ENCODE peak calls at places on chromosomes 7 and 10, in six cellular contexts. L is activated T-cell treated with anti-CD3 and anti-CD28 coated beads for 4 hours, G is NCI-H446 treated with DMSO at 0.1 percent for 48 hours, E is psoas muscle, C is NCI-H1105 treated with DMSO at 0.1 percent for 48 hours, H is AG04449. N is an unnamed sample.

GRCh38 chr10:76632158-76633051 is 1005.2 kb downstream of the KCNMA1 start:
- DNase-seq in H (no peak), E (no peak), L (no peak), C (peak), G (no peak), N (no peak)

GRCh38 chr10:34780818-34781380 is 34.2 kb downstream of the PARD3 start:
- DNase-seq in L (no peak), G (no peak), E (peak), C (no peak), H (no peak), N (no peak)

GRCh38 chr7:91852263-91852741 is 28.2 kb downstream of the MTERF1 start:
- DNase-seq in G (no peak), H (no peak), L (no peak), E (no peak), C (peak), N (no peak)

GRCh38 chr7:87318741-87319140 is 26.7 kb upstream of the CROT start:
- DNase-seq in G (no peak), H (no peak), E (no peak), L (no peak), C (no peak), N (no peak)

GRCh38 chr7:134478707-134479106 is 19.8 kb upstream of the AKR1B1 start:
- DNase-seq in L (no peak), C (no peak), E (no peak), H (no peak), G (no peak), N (no peak)

GRCh38 chr10:13882112-13882711 is 295.4 kb downstream of the PRPF18 start:
- DNase-seq in C (no peak), G (no peak), H (peak), L (no peak), E (no peak), N (peak)

GRCh38 chr10:101768791-101769170 is 7.1 kb downstream of the FGF8 start:
- DNase-seq in C (no peak), H (no peak), E (no peak), G (no peak), L (no peak), N (no peak)

GRCh38 chr10:84204122-84204521 is 9.8 kb downstream of the CDHR1 start:
- DNase-seq in C (no peak), G (no peak), H (no peak), L (no peak), E (no peak), N (no peak)

GRCh38 chr10:79274279-79275104 is 72.8 kb upstream of the PPIF start:
- DNase-seq in G (peak), L (no peak), C (no peak), H (no peak), E (peak), N (peak)

GRCh38 chr10:50805981-50806622 is 66.4 kb downstream of the ASAH2B start:
- DNase-seq in E (no peak), L (no peak), C (no peak), G (no peak), H (no peak), N (no peak)

GRCh38 chr7:22563621-22564241 is 63.7 kb upstream of the STEAP1B start:
- DNase-seq in C (peak), E (no peak), L (no peak), H (no peak), G (no peak), N (no peak)

GRCh38 chr7:78218051-78218450 is 419.5 kb downstream of the PHTF2 start:
- DNase-seq in E (no peak), H (no peak), L (no peak), G (no peak), C (no peak), N (no peak)

GRCh38 chr10:66365686-66366085 is 560.1 kb upstream of the LRRTM3 start:
- DNase-seq in L (no peak), G (peak), H (no peak), C (no peak), E (no peak), N (no peak)

GRCh38 chr10:91924212-91925021 is 847 bp downstream of the BTAF1 start:
- DNase-seq in H (no peak), L (no peak), E (no peak), G (no peak), C (no peak), N (no peak)

GRCh38 chr10:4541292-4541691 is 284.7 kb upstream of the AKR1E2 start:
- DNase-seq in E (no peak), G (no peak), C (no peak), L (no peak), H (peak), N (peak)

GRCh38 chr10:78942006-78942405 is 126.8 kb upstream of the ZMIZ1 start:
- DNase-seq in C (no peak), G (no peak), E (no peak), H (no peak), L (no peak), N (no peak)

GRCh38 chr7:139407555-139407954 is 47.9 kb downstream of the LUC7L2 start:
- DNase-seq in E (no peak), H (no peak), G (no peak), L (no peak), C (no peak), N (no peak)

GRCh38 chr7:159098424-159098786 is 46.3 kb downstream of the VIPR2 start:
- DNase-seq in E (no peak), H (no peak), L (no peak), G (no peak), C (no peak), N (no peak)

GRCh38 chr7:126569402-126569801 is 683.3 kb downstream of the GRM8 start:
- DNase-seq in C (no peak), G (no peak), H (no peak), L (no peak), E (no peak), N (no peak)

GRCh38 chr7:122304604-122304975 is at the start of gene FEZF1:
- DNase-seq in G (no peak), C (peak), L (no peak), H (no peak), E (no peak), N (no peak)

GRCh38 chr7:76220185-76221057 is 18.7 kb downstream of the SRRM3 start:
- DNase-seq in E (no peak), L (no peak), C (no peak), H (no peak), G (peak), N (no peak)

GRCh38 chr10:119769886-119770285 is 44.0 kb downstream of the INPP5F start:
- DNase-seq in G (no peak), C (no peak), H (no peak), L (no peak), E (no peak), N (no peak)

GRCh38 chr10:92240289-92241157 is 50.4 kb downstream of the CPEB3 start:
- DNase-seq in G (no peak), C (peak), L (no peak), E (peak), H (no peak), N (peak)

GRCh38 chr10:48459270-48460147 is 145.4 kb downstream of the ARHGAP22 start:
- DNase-seq in H (no peak), E (peak), L (no peak), G (no peak), C (no peak), N (no peak)

GRCh38 chr7:158271646-158272045 is 316.0 kb downstream of the PTPRN2 start:
- DNase-seq in L (no peak), H (no peak), E (peak), G (no peak), C (no peak), N (no peak)

GRCh38 chr7:4015996-4016395 is 666.1 kb upstream of the FOXK1 start:
- DNase-seq in H (no peak), C (no peak), E (no peak), G (no peak), L (no peak), N (no peak)

GRCh38 chr7:107560898-107561516 is 2.7 kb downstream of the COG5 start:
- DNase-seq in G (no peak), C (no peak), H (no peak), E (no peak), L (no peak), N (no peak)

GRCh38 chr10:15084502-15084922 is 4.1 kb downstream of the ACBD7 start:
- DNase-seq in C (peak), G (no peak), H (peak), L (no peak), E (no peak), N (no peak)

GRCh38 chr10:12596055-12596576 is 246.8 kb downstream of the CAMK1D start:
- DNase-seq in H (no peak), L (no peak), C (no peak), E (no peak), G (no peak), N (no peak)

GRCh38 chr10:15223174-15223573 is 54.7 kb upstream of the NMT2 start:
- DNase-seq in E (no peak), L (no peak), H (peak), G (no peak), C (no peak), N (no peak)

GRCh38 chr7:108453320-108453719 is 2.9 kb downstream of the NRCAM start:
- DNase-seq in H (no peak), E (no peak), G (no peak), L (no peak), C (no peak), N (no peak)

GRCh38 chr10:123754105-123754504 is 88.0 kb downstream of the GPR26 start:
- DNase-seq in C (no peak), G (no peak), L (no peak), E (no peak), H (no peak), N (no peak)

GRCh38 chr10:132662186-132662920 is 123.6 kb downstream of the NKX6-2 start:
- DNase-seq in C (no peak), L (no peak), G (no peak), H (no peak), E (peak), N (no peak)

GRCh38 chr10:113563306-113564088 is 10.6 kb downstream of the HABP2 start:
- DNase-seq in E (peak), G (no peak), L (peak), H (no peak), C (peak), N (peak)